ENCODE peak calls at places on chromosomes 2 and 18, in ten cellular contexts. One of them, this sample, is unnamed.

GRCh38 chr2:20611077-20611843 is 39.6 kb downstream of the HS1BP3 start:
- DNase-seq in RPMI7951: peak
- DNase-seq in lower lobe of right lung: peak
- DNase-seq in stimulated activated CD8-positive, alpha-beta memory T cell treated with anti-CD3 and anti-CD28 coated beads, Interleukin-2, amount 100 ng/mL, for 1 hour: no peak
- DNase-seq in EH: peak
- DNase-seq in upper lobe of right lung: peak
- DNase-seq in memory B cell: no peak
- DNase-seq in T1000: no peak
- DNase-seq in COLO829: no peak
- DNase-seq in fibroblast of pulmonary artery: peak
- DNase-seq in this sample: no peak

GRCh38 chr18:73646772-73647171 is 500.9 kb downstream of the FBXO15 start:
- DNase-seq in RPMI7951: peak
- DNase-seq in lower lobe of right lung: no peak
- DNase-seq in stimulated activated CD8-positive, alpha-beta memory T cell treated with anti-CD3 and anti-CD28 coated beads, Interleukin-2, amount 100 ng/mL, for 1 hour: no peak
- DNase-seq in EH: peak
- DNase-seq in upper lobe of right lung: no peak
- DNase-seq in memory B cell: no peak
- DNase-seq in T1000: no peak
- DNase-seq in COLO829: no peak
- DNase-seq in fibroblast of pulmonary artery: peak
- DNase-seq in this sample: no peak

GRCh38 chr2:136703214-136703613 is 62.1 kb upstream of the THSD7B start:
- DNase-seq in RPMI7951: no peak
- DNase-seq in lower lobe of right lung: no peak
- DNase-seq in stimulated activated CD8-positive, alpha-beta memory T cell treated with anti-CD3 and anti-CD28 coated beads, Interleukin-2, amount 100 ng/mL, for 1 hour: no peak
- DNase-seq in EH: no peak
- DNase-seq in upper lobe of right lung: no peak
- DNase-seq in memory B cell: no peak
- DNase-seq in T1000: no peak
- DNase-seq in COLO829: no peak
- DNase-seq in fibroblast of pulmonary artery: no peak
- DNase-seq in this sample: no peak

GRCh38 chr2:187581125-187581896 is 27.1 kb upstream of the TFPI start:
- DNase-seq in RPMI7951: peak
- DNase-seq in lower lobe of right lung: no peak
- DNase-seq in stimulated activated CD8-positive, alpha-beta memory T cell treated with anti-CD3 and anti-CD28 coated beads, Interleukin-2, amount 100 ng/mL, for 1 hour: no peak
- DNase-seq in EH: peak
- DNase-seq in upper lobe of right lung: no peak
- DNase-seq in memory B cell: no peak
- DNase-seq in T1000: peak
- DNase-seq in COLO829: peak
- DNase-seq in fibroblast of pulmonary artery: peak
- DNase-seq in this sample: peak

GRCh38 chr2:74845217-74845751 is 11.4 kb downstream of the HK2 start:
- DNase-seq in RPMI7951: peak
- DNase-seq in lower lobe of right lung: peak
- DNase-seq in stimulated activated CD8-positive, alpha-beta memory T cell treated with anti-CD3 and anti-CD28 coated beads, Interleukin-2, amount 100 ng/mL, for 1 hour: no peak
- DNase-seq in EH: peak
- DNase-seq in upper lobe of right lung: peak
- DNase-seq in memory B cell: no peak
- DNase-seq in T1000: peak
- DNase-seq in COLO829: peak
- DNase-seq in fibroblast of pulmonary artery: peak
- DNase-seq in this sample: peak

GRCh38 chr2:176685908-176686307 is 416.7 kb downstream of the MTX2 start:
- DNase-seq in RPMI7951: no peak
- DNase-seq in lower lobe of right lung: no peak
- DNase-seq in stimulated activated CD8-positive, alpha-beta memory T cell treated with anti-CD3 and anti-CD28 coated beads, Interleukin-2, amount 100 ng/mL, for 1 hour: no peak
- DNase-seq in EH: no peak
- DNase-seq in upper lobe of right lung: no peak
- DNase-seq in memory B cell: no peak
- DNase-seq in T1000: no peak
- DNase-seq in COLO829: no peak
- DNase-seq in fibroblast of pulmonary artery: no peak
- DNase-seq in this sample: no peak

GRCh38 chr18:61825386-61825785 is 67.4 kb downstream of the RNF152 start:
- DNase-seq in RPMI7951: peak
- DNase-seq in lower lobe of right lung: no peak
- DNase-seq in stimulated activated CD8-positive, alpha-beta memory T cell treated with anti-CD3 and anti-CD28 coated beads, Interleukin-2, amount 100 ng/mL, for 1 hour: no peak
- DNase-seq in EH: peak
- DNase-seq in upper lobe of right lung: no peak
- DNase-seq in memory B cell: no peak
- DNase-seq in T1000: no peak
- DNase-seq in COLO829: no peak
- DNase-seq in fibroblast of pulmonary artery: no peak
- DNase-seq in this sample: no peak

GRCh38 chr2:229921101-229921891 is 513 bp downstream of the TRIP12 start:
- DNase-seq in RPMI7951: peak
- DNase-seq in lower lobe of right lung: peak
- DNase-seq in stimulated activated CD8-positive, alpha-beta memory T cell treated with anti-CD3 and anti-CD28 coated beads, Interleukin-2, amount 100 ng/mL, for 1 hour: peak
- DNase-seq in EH: peak
- DNase-seq in upper lobe of right lung: peak
- DNase-seq in memory B cell: no peak
- DNase-seq in T1000: peak
- DNase-seq in COLO829: no peak
- DNase-seq in fibroblast of pulmonary artery: peak
- DNase-seq in this sample: peak

GRCh38 chr2:168758970-168759820 is 43.2 kb upstream of the NOSTRIN start:
- DNase-seq in RPMI7951: peak
- DNase-seq in lower lobe of right lung: no peak
- DNase-seq in stimulated activated CD8-positive, alpha-beta memory T cell treated with anti-CD3 and anti-CD28 coated beads, Interleukin-2, amount 100 ng/mL, for 1 hour: no peak
- DNase-seq in EH: peak
- DNase-seq in upper lobe of right lung: no peak
- DNase-seq in memory B cell: no peak
- DNase-seq in T1000: no peak
- DNase-seq in COLO829: no peak
- DNase-seq in fibroblast of pulmonary artery: peak
- DNase-seq in this sample: peak

GRCh38 chr18:67010916-67011315 is 407.0 kb upstream of the CDH19 start:
- DNase-seq in RPMI7951: no peak
- DNase-seq in lower lobe of right lung: no peak
- DNase-seq in stimulated activated CD8-positive, alpha-beta memory T cell treated with anti-CD3 and anti-CD28 coated beads, Interleukin-2, amount 100 ng/mL, for 1 hour: no peak
- DNase-seq in EH: no peak
- DNase-seq in upper lobe of right lung: no peak
- DNase-seq in memory B cell: no peak
- DNase-seq in T1000: no peak
- DNase-seq in COLO829: no peak
- DNase-seq in fibroblast of pulmonary artery: peak
- DNase-seq in this sample: no peak

GRCh38 chr2:173741715-173742114 is 223.5 kb downstream of the SP3 start:
- DNase-seq in RPMI7951: peak
- DNase-seq in lower lobe of right lung: no peak
- DNase-seq in stimulated activated CD8-positive, alpha-beta memory T cell treated with anti-CD3 and anti-CD28 coated beads, Interleukin-2, amount 100 ng/mL, for 1 hour: no peak
- DNase-seq in EH: peak
- DNase-seq in upper lobe of right lung: no peak
- DNase-seq in memory B cell: no peak
- DNase-seq in T1000: peak
- DNase-seq in COLO829: no peak
- DNase-seq in fibroblast of pulmonary artery: no peak
- DNase-seq in this sample: no peak

This sample was measured in SK-MEL-5.